ENCODE peak calls at places on chromosomes 12 and 14, in four cellular contexts. H is breast epithelium, N is SJSA1, W is A549. V is an unnamed sample.

GRCh38 chr12:55974308-55974724 is 438 bp downstream of the RAB5B start:
- DNase-seq in N (no peak), H (peak), W (peak), V (no peak)

GRCh38 chr12:58804749-58805148 is 115.6 kb downstream of the LRIG3 start:
- DNase-seq in H (no peak), N (no peak), W (peak), V (no peak)

GRCh38 chr12:131130311-131130911 is 176.7 kb downstream of the ADGRD1 start:
- DNase-seq in W (no peak), H (no peak), N (peak), V (no peak)

GRCh38 chr14:105448706-105449111 is 25.9 kb upstream of the CRIP2 start:
- DNase-seq in H (peak), W (peak), N (no peak), V (no peak)

GRCh38 chr12:115000038-115000437 is 316.1 kb upstream of the TBX3 start:
- DNase-seq in W (peak), H (no peak), N (peak), V (peak)

GRCh38 chr14:20934148-20934762 is 21.0 kb upstream of the RNASE2 start:
- DNase-seq in N (peak), W (peak), H (no peak), V (no peak)

GRCh38 chr12:107983871-107984480 is 145.1 kb upstream of the WSCD2 start:
- DNase-seq in W (no peak), N (no peak), H (no peak), V (no peak)

GRCh38 chr14:75709207-75709812 is 48.3 kb downstream of the TTLL5 start:
- DNase-seq in N (peak), W (peak), H (peak), V (peak)

GRCh38 chr12:52314511-52314910 is 6.7 kb downstream of the KRT83 start:
- DNase-seq in N (peak), H (no peak), W (no peak), V (no peak)

GRCh38 chr12:8665729-8666128 is 3.1 kb upstream of the MFAP5 start:
- DNase-seq in H (no peak), N (no peak), W (no peak), V (no peak)

GRCh38 chr12:121128908-121129704 is 3.6 kb upstream of the P2RX7 start:
- DNase-seq in N (peak), H (no peak), W (peak), V (no peak)

GRCh38 chr12:65896743-65897142 is 72.5 kb downstream of the HMGA2 start:
- DNase-seq in H (no peak), N (no peak), W (no peak), V (no peak)

GRCh38 chr12:53267309-53268008 is 640 bp upstream of the ESPL1 start:
- DNase-seq in N (no peak), W (no peak), H (no peak), V (no peak)

GRCh38 chr14:54343276-54344121 is 53.3 kb upstream of the CDKN3 start:
- DNase-seq in H (no peak), N (no peak), W (no peak), V (peak)

GRCh38 chr14:59483360-59483759 is 848 bp downstream of the L3HYPDH start:
- DNase-seq in W (peak), H (no peak), N (peak), V (no peak)

GRCh38 chr12:62123721-62124203 is 136.4 kb upstream of the USP15 start:
- DNase-seq in N (no peak), W (peak), H (no peak), V (peak)

GRCh38 chr12:81146228-81147225 is 68.6 kb downstream of the ACSS3 start:
- DNase-seq in H (no peak), W (no peak), N (no peak), V (no peak)

GRCh38 chr12:123675436-123675835 is 4.5 kb downstream of the TCTN2 start:
- DNase-seq in W (no peak), H (no peak), N (no peak), V (no peak)

GRCh38 chr12:49548822-49549648 is 10.2 kb downstream of the KCNH3 start:
- DNase-seq in W (no peak), N (no peak), H (no peak), V (no peak)

GRCh38 chr12:2493086-2493485 is 301.7 kb upstream of the FKBP4 start:
- DNase-seq in W (no peak), H (no peak), N (no peak), V (no peak)

GRCh38 chr14:77264466-77265186 is 6.4 kb downstream of the NGB start:
- DNase-seq in W (no peak), H (no peak), N (no peak), V (no peak)

GRCh38 chr12:6563448-6564050 is 4.5 kb downstream of the NOP2 start:
- DNase-seq in N (peak), H (no peak), W (peak), V (no peak)

GRCh38 chr12:63008372-63008771 is 73.4 kb upstream of the PPM1H start:
- DNase-seq in N (peak), H (no peak), W (no peak), V (no peak)

GRCh38 chr12:92210062-92210461 is 64.4 kb upstream of the BTG1 start:
- DNase-seq in N (no peak), W (no peak), H (no peak), V (no peak)

GRCh38 chr12:47863467-47863866 is 41.3 kb downstream of the VDR start:
- DNase-seq in N (no peak), W (no peak), H (no peak), V (no peak)

GRCh38 chr14:30108975-30109700 is 181.5 kb upstream of the PRKD1 start:
- DNase-seq in N (no peak), W (no peak), H (no peak), V (no peak)

GRCh38 chr14:74524813-74525135 is 31.2 kb downstream of the ISCA2 start:
- DNase-seq in W (no peak), H (no peak), N (no peak), V (no peak)
- H3K4me3 ChIP-seq in W (no peak), H (peak), N (no peak), V (no peak)

GRCh38 chr12:27554003-27554402 is 30.0 kb downstream of the PPFIBP1 start:
- DNase-seq in N (no peak), W (no peak), H (no peak), V (no peak)
- H3K4me3 ChIP-seq in N (no peak), W (no peak), H (no peak), V (no peak)

GRCh38 chr12:26557326-26557725 is 275.7 kb downstream of the ITPR2 start:
- DNase-seq in N (no peak), H (no peak), W (no peak), V (no peak)

GRCh38 chr12:26551385-26551784 is 281.6 kb downstream of the ITPR2 start:
- DNase-seq in H (no peak), W (no peak), N (no peak), V (no peak)

GRCh38 chr12:26555139-26555538 is 277.9 kb downstream of the ITPR2 start:
- DNase-seq in H (no peak), N (no peak), W (no peak), V (no peak)

GRCh38 chr12:26554332-26554731 is 278.7 kb downstream of the ITPR2 start:
- DNase-seq in H (no peak), N (no peak), W (no peak), V (no peak)
- H3K4me3 ChIP-seq in H (no peak), N (no peak), W (no peak), V (no peak)

GRCh38 chr14:68688872-68689371 is 103.9 kb downstream of the ZFP36L1 start:
- DNase-seq in W (no peak), N (no peak), H (no peak), V (peak)
- H3K4me3 ChIP-seq in W (no peak), N (no peak), H (no peak), V (no peak)

GRCh38 chr12:104698871-104699270 is 242.1 kb downstream of the CHST11 start:
- DNase-seq in H (no peak), W (no peak), N (no peak), V (no peak)

GRCh38 chr12:104701301-104701700 is 244.6 kb downstream of the CHST11 start:
- DNase-seq in N (no peak), W (no peak), H (no peak), V (no peak)

GRCh38 chr12:104700324-104700723 is 243.6 kb downstream of the CHST11 start:
- DNase-seq in H (no peak), W (no peak), N (no peak), V (no peak)

GRCh38 chr12:104701756-104702155 is 245.0 kb downstream of the CHST11 start:
- DNase-seq in H (no peak), W (no peak), N (no peak), V (no peak)

DNA sequence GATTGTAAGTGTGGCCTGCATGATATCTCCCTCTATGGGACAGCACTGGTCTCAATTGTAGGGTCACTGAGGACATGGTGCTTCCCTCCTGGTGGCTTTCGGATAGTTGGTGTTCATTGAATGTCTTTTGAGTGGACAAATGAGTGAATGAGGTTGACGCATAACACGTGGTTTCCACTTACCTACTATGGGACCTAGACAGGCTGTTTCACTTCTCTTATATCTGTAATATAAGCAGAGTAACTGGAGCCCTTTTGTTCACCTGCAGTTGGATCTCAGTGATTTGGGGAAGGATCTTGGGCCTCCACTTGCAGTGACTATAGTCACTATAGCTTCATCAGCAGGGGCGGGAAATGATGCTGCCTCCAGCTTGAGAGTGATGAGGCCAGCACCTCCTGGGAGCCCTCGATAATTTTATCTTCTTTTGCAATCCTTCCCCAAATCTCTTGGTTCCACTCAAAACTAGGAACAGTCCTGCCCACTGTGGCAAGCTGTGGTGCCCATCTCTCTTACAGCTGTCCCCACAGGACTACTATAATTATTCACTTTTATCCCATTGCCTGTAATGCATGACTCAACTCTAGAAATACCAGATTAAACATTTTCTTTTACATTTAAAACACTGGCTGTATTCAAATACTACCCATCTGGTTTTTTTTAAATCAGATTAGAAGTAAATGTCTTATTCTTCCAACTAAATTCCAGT is 242.9 kb downstream of the CHST11 start:
- DNase-seq in W (no peak), H (no peak), N (no peak), V (no peak)
- H3K4me3 ChIP-seq in W (no peak), H (no peak), N (no peak), V (no peak)

DNA sequence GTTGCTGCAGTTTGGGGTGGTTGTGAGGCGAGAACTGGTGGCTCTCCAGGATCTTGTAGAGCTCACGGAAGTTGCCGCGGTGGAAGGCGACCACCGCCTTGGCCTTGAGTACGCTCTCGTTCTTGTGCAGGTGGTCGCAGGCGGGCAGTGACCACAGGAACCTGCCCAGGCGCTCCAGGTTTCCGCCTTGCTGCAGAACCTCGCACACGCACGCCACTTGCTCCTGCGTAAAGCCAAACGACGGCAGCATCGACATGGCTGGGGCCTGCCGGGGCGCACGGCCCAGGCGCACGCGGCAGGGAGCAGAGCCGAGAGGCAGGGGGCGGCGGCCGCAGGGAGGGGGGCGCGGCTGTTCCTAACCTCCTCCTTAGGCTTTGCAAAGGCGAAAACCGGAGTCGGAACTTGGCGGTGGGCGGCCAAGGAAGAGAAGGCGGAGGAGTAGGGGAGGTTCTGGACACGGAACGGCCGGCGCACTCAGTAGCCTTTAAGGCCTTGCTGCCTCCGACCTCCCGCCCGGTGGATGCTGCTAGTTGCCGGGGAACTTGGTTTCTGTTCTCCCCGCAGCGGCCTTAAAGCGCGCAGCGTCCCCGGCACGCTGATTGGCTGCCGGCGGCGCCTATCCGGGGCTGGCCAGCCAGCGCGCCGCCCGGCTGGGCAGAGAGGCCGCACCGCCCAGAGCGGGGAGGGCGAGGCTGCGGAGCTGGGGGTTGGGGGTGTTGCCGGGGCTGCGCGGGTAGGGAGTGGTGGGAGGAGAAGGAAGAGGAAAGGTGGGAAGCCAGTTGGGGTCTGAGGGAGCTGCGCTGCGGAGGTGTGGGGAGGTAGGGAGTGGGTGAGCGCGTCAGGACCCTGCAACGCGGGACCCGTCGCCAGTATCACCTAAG is at the start of gene SIX1:
- DNase-seq in H (no peak), W (peak), N (peak), V (no peak)
- H3K4me3 ChIP-seq in H (peak), W (peak), N (peak), V (peak)

GRCh38 chr12:95227818-95228356 is 10.3 kb downstream of the VEZT start:
- DNase-seq in N (no peak), W (no peak), H (no peak), V (no peak)
- H3K4me3 ChIP-seq in N (no peak), W (no peak), H (no peak), V (no peak)

DNA sequence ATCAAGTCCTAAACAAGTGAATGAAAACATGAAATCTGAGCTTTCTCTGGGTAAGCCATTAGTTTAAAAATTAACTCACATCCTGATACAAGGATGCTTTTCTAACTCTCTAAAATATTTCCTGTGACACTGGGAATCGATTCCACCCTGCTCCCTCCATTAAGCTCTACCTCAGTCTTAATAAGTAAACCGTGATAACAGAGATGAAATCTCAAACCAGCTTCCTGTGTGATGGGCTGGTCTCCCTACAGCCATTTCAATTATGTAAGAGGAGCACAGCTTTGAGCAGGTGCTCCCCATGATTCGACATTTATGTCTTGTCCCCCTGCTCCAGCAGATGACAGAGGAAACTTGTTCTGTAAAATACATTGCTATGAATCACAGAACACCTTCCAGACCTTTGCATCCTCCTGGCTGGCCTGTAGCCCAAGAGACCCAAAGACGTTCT is 59.0 kb downstream of the GAS2L3 start:
- DNase-seq in N (no peak), W (no peak), H (no peak), V (no peak)
- H3K4me3 ChIP-seq in N (no peak), W (no peak), H (no peak), V (no peak)

GRCh38 chr12:3931206-3931605 is 58.0 kb upstream of the PARP11 start:
- DNase-seq in W (no peak), N (no peak), H (no peak), V (no peak)

GRCh38 chr12:3935078-3935477 is 61.9 kb upstream of the PARP11 start:
- DNase-seq in N (no peak), H (no peak), W (no peak), V (no peak)

GRCh38 chr12:3931721-3932120 is 58.5 kb upstream of the PARP11 start:
- DNase-seq in N (no peak), H (no peak), W (no peak), V (no peak)

GRCh38 chr12:3933074-3933818 is 60.0 kb upstream of the PARP11 start:
- DNase-seq in W (no peak), H (no peak), N (peak), V (no peak)

DNA sequence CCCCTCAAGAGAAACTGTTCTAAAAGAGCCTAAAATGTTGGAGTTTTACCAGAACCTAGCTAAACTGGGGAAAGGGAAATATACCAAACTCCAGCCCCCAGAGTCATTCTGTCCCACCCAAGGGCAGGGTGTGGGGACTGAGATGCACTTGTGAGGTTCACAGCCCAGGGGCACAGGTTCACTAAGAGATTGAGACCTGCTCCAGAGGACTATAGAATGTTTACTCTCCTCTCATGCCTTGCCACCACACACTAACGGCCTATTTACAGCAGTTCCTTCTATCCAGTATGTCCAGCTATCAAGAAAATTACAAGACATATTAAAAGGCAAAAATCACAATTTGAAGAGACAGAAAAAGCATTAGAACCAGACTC is 60.6 kb upstream of the PARP11 start:
- DNase-seq in H (no peak), N (peak), W (no peak), V (no peak)
- H3K4me3 ChIP-seq in H (no peak), N (no peak), W (no peak), V (no peak)

V was measured in HFF-Myc.